ENCODE peak calls at places on chromosome 19, in four cellular contexts. One of them, this sample, is unnamed.

GRCh38 chr19:38692458-38693379 is 45.3 kb downstream of the ACTN4 start:
- ATAC-seq in right lobe of liver: no peak
- ATAC-seq in gastrocnemius medialis: no peak
- ATAC-seq in left lung: no peak
- ATAC-seq in this sample: peak; percentile 0

GRCh38 chr19:33263325-33264023 is 37.8 kb upstream of the SLC7A10 start:
- ATAC-seq in right lobe of liver: no peak
- ATAC-seq in gastrocnemius medialis: no peak
- ATAC-seq in left lung: no peak
- ATAC-seq in this sample: no peak

GRCh38 chr19:47158879-47159509 is 28.4 kb downstream of the SAE1 start:
- ATAC-seq in right lobe of liver: no peak
- ATAC-seq in gastrocnemius medialis: no peak
- ATAC-seq in left lung: peak; percentile 8
- ATAC-seq in this sample: no peak

GRCh38 chr19:30419581-30420180 is 47.5 kb downstream of the ZNF536 start:
- ATAC-seq in right lobe of liver: no peak
- ATAC-seq in gastrocnemius medialis: no peak
- ATAC-seq in left lung: no peak
- ATAC-seq in this sample: no peak

GRCh38 chr19:34172661-34173144 is 399 bp downstream of the LSM14A start:
- ATAC-seq in right lobe of liver: peak; percentile 28
- ATAC-seq in gastrocnemius medialis: peak; percentile 63
- ATAC-seq in left lung: peak; percentile 66
- ATAC-seq in this sample: peak; percentile 49

GRCh38 chr19:16416574-16416973 is 55.2 kb downstream of the EPS15L1 start:
- ATAC-seq in right lobe of liver: no peak
- ATAC-seq in gastrocnemius medialis: no peak
- ATAC-seq in left lung: no peak
- ATAC-seq in this sample: peak; percentile 32

GRCh38 chr19:7230826-7231225 is 63.4 kb downstream of the INSR start:
- ATAC-seq in right lobe of liver: peak; percentile 46
- ATAC-seq in gastrocnemius medialis: peak; percentile 76
- ATAC-seq in left lung: no peak
- ATAC-seq in this sample: peak; percentile 64

GRCh38 chr19:19524053-19524452 is 4.7 kb upstream of the YJEFN3 start:
- ATAC-seq in right lobe of liver: no peak
- ATAC-seq in gastrocnemius medialis: no peak
- ATAC-seq in left lung: no peak
- ATAC-seq in this sample: no peak

GRCh38 chr19:43305642-43306041 is 36.3 kb upstream of the PSG9 start:
- ATAC-seq in right lobe of liver: no peak
- ATAC-seq in gastrocnemius medialis: no peak
- ATAC-seq in left lung: no peak
- ATAC-seq in this sample: no peak

DNA sequence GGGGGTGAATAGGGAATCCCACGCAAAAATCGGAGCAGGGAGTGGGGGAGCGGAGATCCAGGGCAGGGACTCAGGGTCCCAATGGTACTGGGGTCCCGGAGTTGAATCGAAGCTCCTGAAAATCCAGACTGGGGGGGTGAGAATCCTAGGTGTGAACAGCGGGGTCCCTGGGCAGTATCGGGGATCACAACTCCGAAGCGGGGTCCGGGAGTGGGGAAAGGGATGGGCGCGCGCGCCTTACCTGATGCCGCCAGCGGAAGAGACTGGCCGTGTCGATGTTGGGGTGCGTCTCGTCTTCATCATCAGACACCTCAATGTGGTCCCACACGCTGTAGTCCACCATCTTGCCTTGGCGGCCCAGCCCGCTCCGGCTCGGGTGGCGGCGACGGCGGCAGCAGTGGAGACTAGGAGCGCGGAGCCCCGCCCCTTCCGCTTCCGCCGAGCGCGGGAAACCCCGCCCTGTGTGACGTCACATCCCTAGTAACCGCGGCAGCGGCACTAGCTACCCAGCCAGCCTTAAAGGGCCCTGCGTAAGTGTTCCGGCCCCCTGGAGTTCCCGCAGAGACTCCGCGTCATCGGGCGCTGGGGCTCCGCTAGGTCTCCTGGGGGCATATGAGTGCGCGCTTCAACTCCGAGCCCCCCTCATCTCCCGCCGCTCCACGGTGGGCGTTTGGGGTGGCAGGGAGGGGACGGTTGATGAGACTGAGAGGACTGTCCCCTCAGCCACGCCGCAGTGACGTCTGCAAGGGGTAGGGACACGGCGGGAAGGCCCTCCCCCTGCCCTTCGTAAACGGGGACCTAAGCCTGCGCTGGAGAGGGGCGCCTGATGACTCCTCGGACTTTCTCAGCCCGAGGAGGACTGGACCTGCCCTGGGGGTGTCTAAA is at the start of gene CDC37:
- ATAC-seq in right lobe of liver: peak; percentile 93
- ATAC-seq in gastrocnemius medialis: peak; percentile 84
- ATAC-seq in left lung: peak; percentile 94
- ATAC-seq in this sample: peak; percentile 95
- H3K4me1 ChIP-seq in right lobe of liver: peaks cover 22% of the 10 kb centered on the region
- H3K4me1 ChIP-seq in gastrocnemius medialis: peaks cover 44% of the 10 kb centered on the region
- H3K4me1 ChIP-seq in left lung: peaks cover 24% of the 10 kb centered on the region
- H3K4me1 ChIP-seq in this sample: no peaks in the 10 kb centered on the region

GRCh38 chr19:14786421-14786851 is 8.1 kb upstream of the ADGRE2 start:
- ATAC-seq in right lobe of liver: peak; percentile 38
- ATAC-seq in gastrocnemius medialis: no peak
- ATAC-seq in left lung: peak; percentile 61
- ATAC-seq in this sample: no peak
- TF ChIP-seq CTCF in right lobe of liver: peak; percentile 64
- TF ChIP-seq CTCF in gastrocnemius medialis: no peak
- TF ChIP-seq CTCF in left lung: peak; percentile 79
- TF ChIP-seq CTCF in this sample: peak; percentile 18

GRCh38 chr19:45040059-45040767 is 1.4 kb downstream of the CLASRP start:
- ATAC-seq in right lobe of liver: no peak
- ATAC-seq in gastrocnemius medialis: no peak
- ATAC-seq in left lung: peak; percentile 8
- ATAC-seq in this sample: no peak
- H3K4me3 ChIP-seq in right lobe of liver: peak overlapping the region; percentile 97
- H3K4me3 ChIP-seq in gastrocnemius medialis: peak overlapping the region; percentile 96
- H3K4me3 ChIP-seq in left lung: peak overlapping the region; percentile 97
- H3K4me3 ChIP-seq in this sample: peak overlapping the region; percentile 53

DNA sequence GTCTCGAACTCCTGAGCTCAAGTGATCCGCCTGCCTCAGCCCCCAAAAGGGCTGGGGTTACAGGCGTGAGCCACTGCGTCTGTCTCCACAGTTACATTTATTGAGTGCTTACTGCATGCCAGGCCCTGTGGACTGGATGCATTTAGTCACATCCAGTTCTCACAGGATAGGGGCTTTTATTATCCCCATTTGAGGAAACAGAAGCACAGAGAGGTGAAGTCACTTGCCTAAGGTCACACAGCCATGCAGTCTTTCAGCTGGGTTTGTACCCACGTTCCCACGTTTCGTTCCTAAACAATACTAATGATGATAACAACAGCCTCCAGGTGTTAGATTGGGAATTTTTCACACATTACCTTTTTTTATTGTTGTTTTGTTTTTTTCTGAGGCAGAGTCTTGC is 9.1 kb upstream of the EBI3 start:
- ATAC-seq in right lobe of liver: no peak
- ATAC-seq in gastrocnemius medialis: no peak
- ATAC-seq in left lung: no peak
- ATAC-seq in this sample: no peak
- H3K4me1 ChIP-seq in right lobe of liver: no peaks in the 10 kb centered on the region
- H3K4me1 ChIP-seq in gastrocnemius medialis: no peaks in the 10 kb centered on the region
- H3K4me1 ChIP-seq in left lung: no peaks in the 10 kb centered on the region
- H3K4me1 ChIP-seq in this sample: no peaks in the 10 kb centered on the region

This sample was measured in gastroesophageal sphincter.